ENCODE peak calls at places on chromosome 7, in eight cellular contexts. One of them, this sample, is unnamed.

GRCh38 chr7:81560708-81561107 is 209.1 kb downstream of the HGF start:
- DNase-seq in germinal center: no peak
- DNase-seq in activated T-cell treated with anti-CD3 and anti-CD28 coated beads for 1 hour: no peak
- DNase-seq in T follicular helper cell: no peak
- DNase-seq in H7: no peak
- DNase-seq in NCI-H2107: no peak
- DNase-seq in OCI-LY7: no peak
- DNase-seq in H4: no peak
- DNase-seq in this sample: no peak

GRCh38 chr7:47782022-47782421 is 166.2 kb downstream of the PKD1L1 start:
- DNase-seq in germinal center: no peak
- DNase-seq in activated T-cell treated with anti-CD3 and anti-CD28 coated beads for 1 hour: no peak
- DNase-seq in T follicular helper cell: no peak
- DNase-seq in H7: no peak
- DNase-seq in NCI-H2107: no peak
- DNase-seq in OCI-LY7: no peak
- DNase-seq in H4: peak
- DNase-seq in this sample: no peak

GRCh38 chr7:117190104-117190503 is 132.8 kb downstream of the WNT2 start:
- DNase-seq in germinal center: no peak
- DNase-seq in activated T-cell treated with anti-CD3 and anti-CD28 coated beads for 1 hour: no peak
- DNase-seq in T follicular helper cell: no peak
- DNase-seq in H7: no peak
- DNase-seq in NCI-H2107: no peak
- DNase-seq in OCI-LY7: no peak
- DNase-seq in H4: no peak
- DNase-seq in this sample: no peak

GRCh38 chr7:21757537-21758282 is 188.0 kb downstream of the CDCA7L start:
- DNase-seq in germinal center: no peak
- DNase-seq in activated T-cell treated with anti-CD3 and anti-CD28 coated beads for 1 hour: no peak
- DNase-seq in T follicular helper cell: no peak
- DNase-seq in H7: no peak
- DNase-seq in NCI-H2107: no peak
- DNase-seq in OCI-LY7: no peak
- DNase-seq in H4: no peak
- DNase-seq in this sample: no peak

GRCh38 chr7:131011437-131011752 is 277.4 kb upstream of the KLF14 start:
- DNase-seq in germinal center: no peak
- DNase-seq in activated T-cell treated with anti-CD3 and anti-CD28 coated beads for 1 hour: no peak
- DNase-seq in T follicular helper cell: no peak
- DNase-seq in H7: peak
- DNase-seq in NCI-H2107: no peak
- DNase-seq in OCI-LY7: no peak
- DNase-seq in H4: peak
- DNase-seq in this sample: no peak

GRCh38 chr7:69625798-69626197 is 27.5 kb downstream of the AUTS2 start:
- DNase-seq in germinal center: no peak
- DNase-seq in activated T-cell treated with anti-CD3 and anti-CD28 coated beads for 1 hour: no peak
- DNase-seq in T follicular helper cell: no peak
- DNase-seq in H7: no peak
- DNase-seq in NCI-H2107: no peak
- DNase-seq in OCI-LY7: no peak
- DNase-seq in H4: no peak
- DNase-seq in this sample: no peak

GRCh38 chr7:105014725-105015630 is 973 bp downstream of the KMT2E start:
- DNase-seq in germinal center: peak
- DNase-seq in activated T-cell treated with anti-CD3 and anti-CD28 coated beads for 1 hour: peak
- DNase-seq in T follicular helper cell: peak
- DNase-seq in H7: peak
- DNase-seq in NCI-H2107: peak
- DNase-seq in OCI-LY7: peak
- DNase-seq in H4: peak
- DNase-seq in this sample: peak

GRCh38 chr7:104010052-104010909 is 20.8 kb upstream of the RELN start:
- DNase-seq in germinal center: no peak
- DNase-seq in activated T-cell treated with anti-CD3 and anti-CD28 coated beads for 1 hour: no peak
- DNase-seq in T follicular helper cell: no peak
- DNase-seq in H7: no peak
- DNase-seq in NCI-H2107: no peak
- DNase-seq in OCI-LY7: no peak
- DNase-seq in H4: no peak
- DNase-seq in this sample: no peak

GRCh38 chr7:44565097-44565794 is 8.5 kb downstream of the DDX56 start:
- DNase-seq in germinal center: peak
- DNase-seq in activated T-cell treated with anti-CD3 and anti-CD28 coated beads for 1 hour: peak
- DNase-seq in T follicular helper cell: peak
- DNase-seq in H7: peak
- DNase-seq in NCI-H2107: peak
- DNase-seq in OCI-LY7: peak
- DNase-seq in H4: peak
- DNase-seq in this sample: peak

GRCh38 chr7:111041577-111041976 is 49.4 kb upstream of the LRRN3 start:
- DNase-seq in germinal center: no peak
- DNase-seq in activated T-cell treated with anti-CD3 and anti-CD28 coated beads for 1 hour: no peak
- DNase-seq in T follicular helper cell: no peak
- DNase-seq in H7: no peak
- DNase-seq in NCI-H2107: no peak
- DNase-seq in OCI-LY7: no peak
- DNase-seq in H4: no peak
- DNase-seq in this sample: no peak

GRCh38 chr7:426510-426909 is 93.1 kb downstream of the PDGFA start:
- DNase-seq in germinal center: no peak
- DNase-seq in activated T-cell treated with anti-CD3 and anti-CD28 coated beads for 1 hour: no peak
- DNase-seq in T follicular helper cell: no peak
- DNase-seq in H7: no peak
- DNase-seq in NCI-H2107: no peak
- DNase-seq in OCI-LY7: no peak
- DNase-seq in H4: no peak
- DNase-seq in this sample: no peak